ENCODE peak calls at places on chromosomes 5 and 9, in eight cellular contexts. One of them, this sample, is unnamed.

GRCh38 chr5:67245259-67245846 is 48.8 kb upstream of the CD180 start:
- DNase-seq in testis: no peak
- DNase-seq in tibial nerve: no peak
- DNase-seq in H1: no peak
- DNase-seq in upper lobe of left lung: no peak
- DNase-seq in HCT116: no peak
- DNase-seq in right lobe of liver: no peak
- DNase-seq in body of pancreas: no peak
- DNase-seq in this sample: no peak

GRCh38 chr5:1255081-1255561 is 29.9 kb downstream of the SLC6A18 start:
- DNase-seq in testis: no peak
- DNase-seq in tibial nerve: no peak
- DNase-seq in H1: no peak
- DNase-seq in upper lobe of left lung: peak
- DNase-seq in HCT116: no peak
- DNase-seq in right lobe of liver: no peak
- DNase-seq in body of pancreas: no peak
- DNase-seq in this sample: no peak

GRCh38 chr5:2557435-2557834 is 194.0 kb downstream of the IRX2 start:
- DNase-seq in testis: no peak
- DNase-seq in tibial nerve: no peak
- DNase-seq in H1: no peak
- DNase-seq in upper lobe of left lung: no peak
- DNase-seq in HCT116: no peak
- DNase-seq in right lobe of liver: no peak
- DNase-seq in body of pancreas: no peak
- DNase-seq in this sample: no peak

GRCh38 chr9:117080996-117081395 is 333.9 kb downstream of the ASTN2 start:
- DNase-seq in testis: no peak
- DNase-seq in tibial nerve: no peak
- DNase-seq in H1: peak
- DNase-seq in upper lobe of left lung: no peak
- DNase-seq in HCT116: no peak
- DNase-seq in right lobe of liver: no peak
- DNase-seq in body of pancreas: no peak
- DNase-seq in this sample: no peak

GRCh38 chr9:109190151-109190550 is 23.1 kb upstream of the FRRS1L start:
- DNase-seq in testis: no peak
- DNase-seq in tibial nerve: no peak
- DNase-seq in H1: no peak
- DNase-seq in upper lobe of left lung: no peak
- DNase-seq in HCT116: no peak
- DNase-seq in right lobe of liver: no peak
- DNase-seq in body of pancreas: no peak
- DNase-seq in this sample: no peak

GRCh38 chr9:5438301-5439162 is 807 bp upstream of the PLGRKT start:
- DNase-seq in testis: peak
- DNase-seq in tibial nerve: no peak
- DNase-seq in H1: no peak
- DNase-seq in upper lobe of left lung: peak
- DNase-seq in HCT116: no peak
- DNase-seq in right lobe of liver: no peak
- DNase-seq in body of pancreas: no peak
- DNase-seq in this sample: no peak

GRCh38 chr5:90550963-90551362 is 7.6 kb upstream of the ADGRV1 start:
- DNase-seq in testis: no peak
- DNase-seq in tibial nerve: no peak
- DNase-seq in H1: no peak
- DNase-seq in upper lobe of left lung: no peak
- DNase-seq in HCT116: no peak
- DNase-seq in right lobe of liver: no peak
- DNase-seq in body of pancreas: no peak
- DNase-seq in this sample: no peak

GRCh38 chr5:155394727-155395126 is 381.2 kb downstream of the KIF4B start:
- DNase-seq in testis: no peak
- DNase-seq in tibial nerve: no peak
- DNase-seq in H1: no peak
- DNase-seq in upper lobe of left lung: no peak
- DNase-seq in HCT116: no peak
- DNase-seq in right lobe of liver: no peak
- DNase-seq in body of pancreas: no peak
- DNase-seq in this sample: no peak

GRCh38 chr5:231661-232060 is 13.5 kb downstream of the SDHA start:
- DNase-seq in testis: no peak
- DNase-seq in tibial nerve: no peak
- DNase-seq in H1: no peak
- DNase-seq in upper lobe of left lung: no peak
- DNase-seq in HCT116: no peak
- DNase-seq in right lobe of liver: no peak
- DNase-seq in body of pancreas: no peak
- DNase-seq in this sample: no peak

GRCh38 chr5:125043781-125044391 is 297.4 kb upstream of the ZNF608 start:
- DNase-seq in testis: peak
- DNase-seq in tibial nerve: no peak
- DNase-seq in H1: no peak
- DNase-seq in upper lobe of left lung: no peak
- DNase-seq in HCT116: peak
- DNase-seq in right lobe of liver: peak
- DNase-seq in body of pancreas: peak
- DNase-seq in this sample: peak

GRCh38 chr5:171574374-171574773 is 154.9 kb downstream of the FGF18 start:
- DNase-seq in testis: no peak
- DNase-seq in tibial nerve: no peak
- DNase-seq in H1: no peak
- DNase-seq in upper lobe of left lung: no peak
- DNase-seq in HCT116: no peak
- DNase-seq in right lobe of liver: no peak
- DNase-seq in body of pancreas: no peak
- DNase-seq in this sample: no peak

GRCh38 chr5:159156426-159156835 is 52.9 kb downstream of the RNF145 start:
- DNase-seq in testis: no peak
- DNase-seq in tibial nerve: no peak
- DNase-seq in H1: no peak
- DNase-seq in upper lobe of left lung: no peak
- DNase-seq in HCT116: no peak
- DNase-seq in right lobe of liver: no peak
- DNase-seq in body of pancreas: no peak
- DNase-seq in this sample: no peak

GRCh38 chr5:93583525-93583798 is 440 bp downstream of the NR2F1 start:
- DNase-seq in testis: no peak
- DNase-seq in tibial nerve: no peak
- DNase-seq in H1: no peak
- DNase-seq in upper lobe of left lung: no peak
- DNase-seq in HCT116: no peak
- DNase-seq in right lobe of liver: no peak
- DNase-seq in body of pancreas: no peak
- DNase-seq in this sample: no peak

GRCh38 chr5:6373081-6373846 is 5.1 kb downstream of the MED10 start:
- DNase-seq in testis: peak
- DNase-seq in tibial nerve: no peak
- DNase-seq in H1: no peak
- DNase-seq in upper lobe of left lung: no peak
- DNase-seq in HCT116: no peak
- DNase-seq in right lobe of liver: no peak
- DNase-seq in body of pancreas: no peak
- DNase-seq in this sample: no peak

GRCh38 chr5:179606071-179606909 is 17.2 kb downstream of the HNRNPH1 start:
- DNase-seq in testis: no peak
- DNase-seq in tibial nerve: no peak
- DNase-seq in H1: no peak
- DNase-seq in upper lobe of left lung: peak
- DNase-seq in HCT116: no peak
- DNase-seq in right lobe of liver: no peak
- DNase-seq in body of pancreas: no peak
- DNase-seq in this sample: no peak

GRCh38 chr5:179605026-179605833 is 18.2 kb downstream of the HNRNPH1 start:
- DNase-seq in testis: peak
- DNase-seq in tibial nerve: no peak
- DNase-seq in H1: no peak
- DNase-seq in upper lobe of left lung: no peak
- DNase-seq in HCT116: no peak
- DNase-seq in right lobe of liver: no peak
- DNase-seq in body of pancreas: no peak
- DNase-seq in this sample: no peak

GRCh38 chr5:179608131-179608581 is 15.3 kb downstream of the HNRNPH1 start:
- DNase-seq in testis: peak
- DNase-seq in tibial nerve: no peak
- DNase-seq in H1: no peak
- DNase-seq in upper lobe of left lung: no peak
- DNase-seq in HCT116: no peak
- DNase-seq in right lobe of liver: no peak
- DNase-seq in body of pancreas: no peak
- DNase-seq in this sample: no peak

GRCh38 chr5:179606910-179607448 is 16.5 kb downstream of the HNRNPH1 start:
- DNase-seq in testis: no peak
- DNase-seq in tibial nerve: no peak
- DNase-seq in H1: no peak
- DNase-seq in upper lobe of left lung: no peak
- DNase-seq in HCT116: no peak
- DNase-seq in right lobe of liver: no peak
- DNase-seq in body of pancreas: no peak
- DNase-seq in this sample: no peak

GRCh38 chr5:179607449-179607931 is 16.0 kb downstream of the HNRNPH1 start:
- DNase-seq in testis: peak
- DNase-seq in tibial nerve: no peak
- DNase-seq in H1: no peak
- DNase-seq in upper lobe of left lung: no peak
- DNase-seq in HCT116: no peak
- DNase-seq in right lobe of liver: no peak
- DNase-seq in body of pancreas: peak
- DNase-seq in this sample: no peak
- TF ChIP-seq POLR2A in testis: no peak
- TF ChIP-seq POLR2A in tibial nerve: no peak
- TF ChIP-seq POLR2A in H1: peak
- TF ChIP-seq POLR2A in upper lobe of left lung: no peak
- TF ChIP-seq POLR2A in HCT116: no peak
- TF ChIP-seq POLR2A in right lobe of liver: no peak
- TF ChIP-seq POLR2A in body of pancreas: no peak
- TF ChIP-seq POLR2A in this sample: no peak

DNA sequence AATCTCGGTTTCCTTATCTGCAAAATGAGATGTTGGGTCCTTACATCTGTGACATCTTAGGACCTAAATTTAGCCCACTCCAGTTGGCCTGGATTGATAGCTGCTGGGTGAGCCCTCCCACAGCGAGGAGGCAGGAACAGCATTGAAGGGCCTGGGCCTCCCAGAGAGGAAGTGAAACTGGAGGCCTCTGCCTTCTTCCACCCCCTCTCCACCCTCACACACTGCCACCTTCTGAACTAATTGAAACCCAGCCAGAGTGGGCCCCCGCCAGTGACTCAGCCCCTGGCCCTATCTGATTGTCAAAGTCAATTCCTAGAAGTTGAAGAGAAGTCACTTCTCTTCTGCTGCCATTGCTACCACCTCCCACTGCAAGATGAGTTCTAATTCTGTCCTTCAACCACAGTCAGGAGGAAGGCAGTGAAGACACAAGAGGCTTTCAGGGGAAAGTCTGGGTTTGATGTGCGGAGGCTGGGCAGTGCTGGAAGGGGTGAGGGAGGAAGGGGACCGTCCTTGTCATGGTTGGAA is 55.2 kb upstream of the NEK6 start:
- DNase-seq in testis: peak
- DNase-seq in tibial nerve: peak
- DNase-seq in H1: no peak
- DNase-seq in upper lobe of left lung: no peak
- DNase-seq in HCT116: no peak
- DNase-seq in right lobe of liver: no peak
- DNase-seq in body of pancreas: peak
- DNase-seq in this sample: no peak
- TF ChIP-seq POLR2A in testis: no peak
- TF ChIP-seq POLR2A in tibial nerve: no peak
- TF ChIP-seq POLR2A in H1: no peak
- TF ChIP-seq POLR2A in upper lobe of left lung: no peak
- TF ChIP-seq POLR2A in HCT116: no peak
- TF ChIP-seq POLR2A in right lobe of liver: no peak
- TF ChIP-seq POLR2A in body of pancreas: no peak
- TF ChIP-seq POLR2A in this sample: no peak

DNA sequence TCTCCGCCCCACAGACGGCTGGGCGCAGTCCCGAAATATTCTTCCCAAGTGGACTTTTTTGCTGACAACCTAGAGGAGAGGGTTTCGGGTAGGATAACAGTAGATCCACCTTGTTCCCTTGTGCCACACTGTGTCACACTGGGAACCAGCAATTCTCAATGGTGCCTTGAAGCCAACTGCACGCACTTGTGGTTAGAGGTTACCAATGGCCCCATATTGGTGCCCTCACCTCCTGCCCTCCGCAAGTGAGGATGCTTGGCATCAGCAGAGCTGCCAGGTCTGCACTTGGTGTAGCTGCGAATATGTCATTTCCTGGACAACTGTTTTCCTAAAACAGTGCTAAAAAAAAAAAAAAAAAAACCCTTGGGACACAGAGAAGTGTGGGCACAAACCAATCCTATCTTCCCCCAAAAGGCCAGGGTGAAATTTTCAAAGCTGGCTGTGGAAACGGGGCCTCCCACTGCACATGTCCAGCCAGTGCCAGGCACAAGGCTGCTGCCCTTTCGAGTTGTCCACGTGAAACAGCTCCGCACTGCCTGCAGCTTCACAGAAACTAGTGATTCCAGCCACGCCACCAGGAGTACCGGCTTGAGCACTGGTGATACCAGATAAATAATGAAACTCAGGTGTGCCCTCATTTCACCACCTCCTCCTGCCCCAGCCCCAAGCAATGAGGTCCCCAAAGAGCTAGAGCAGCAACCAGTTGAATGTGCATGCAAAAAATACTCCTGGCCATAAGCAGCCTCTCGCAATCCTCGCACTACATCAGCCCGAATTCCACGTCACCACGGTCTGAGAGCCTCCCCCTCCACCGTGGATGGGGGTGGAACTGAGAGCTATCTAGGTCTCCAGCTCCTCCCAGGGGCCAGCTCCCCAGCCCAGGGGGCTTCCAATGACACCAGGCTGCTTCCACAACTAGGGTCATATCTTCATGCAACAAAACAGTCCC is 51.2 kb downstream of the USP20 start:
- DNase-seq in testis: peak
- DNase-seq in tibial nerve: no peak
- DNase-seq in H1: no peak
- DNase-seq in upper lobe of left lung: no peak
- DNase-seq in HCT116: no peak
- DNase-seq in right lobe of liver: no peak
- DNase-seq in body of pancreas: no peak
- DNase-seq in this sample: no peak
- TF ChIP-seq POLR2A in testis: no peak
- TF ChIP-seq POLR2A in tibial nerve: no peak
- TF ChIP-seq POLR2A in H1: no peak
- TF ChIP-seq POLR2A in upper lobe of left lung: no peak
- TF ChIP-seq POLR2A in HCT116: no peak
- TF ChIP-seq POLR2A in right lobe of liver: no peak
- TF ChIP-seq POLR2A in body of pancreas: no peak
- TF ChIP-seq POLR2A in this sample: no peak

DNA sequence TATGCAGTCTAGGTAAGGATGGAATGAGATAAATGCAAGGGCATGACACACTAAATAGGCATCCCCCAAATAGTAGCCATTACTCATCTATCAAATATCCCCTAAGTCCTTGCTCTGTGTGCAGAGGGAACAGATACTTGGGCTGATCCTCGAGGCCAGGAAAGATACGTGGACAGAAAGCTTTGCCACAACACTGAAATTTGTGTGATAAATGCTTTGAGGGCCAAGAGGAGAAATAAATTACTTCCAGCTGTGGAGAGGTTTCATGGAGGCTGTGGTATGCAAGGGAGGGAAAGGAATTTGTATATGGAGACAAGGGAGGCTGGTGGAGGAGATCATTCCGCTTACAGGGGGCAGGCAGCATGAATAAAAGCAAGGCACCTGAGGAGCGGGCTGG is 18.5 kb downstream of the ATOX1 start:
- DNase-seq in testis: no peak
- DNase-seq in tibial nerve: no peak
- DNase-seq in H1: no peak
- DNase-seq in upper lobe of left lung: no peak
- DNase-seq in HCT116: no peak
- DNase-seq in right lobe of liver: no peak
- DNase-seq in body of pancreas: no peak
- DNase-seq in this sample: peak
- TF ChIP-seq POLR2A in testis: no peak
- TF ChIP-seq POLR2A in tibial nerve: no peak
- TF ChIP-seq POLR2A in H1: no peak
- TF ChIP-seq POLR2A in upper lobe of left lung: no peak
- TF ChIP-seq POLR2A in HCT116: no peak
- TF ChIP-seq POLR2A in right lobe of liver: no peak
- TF ChIP-seq POLR2A in body of pancreas: no peak
- TF ChIP-seq POLR2A in this sample: no peak